ENCODE peak calls at places on chromosome 12, in six cellular contexts. Y is CD8-positive, alpha-beta T cell; G is AG04450; M is K562; N is breast epithelium; S is psoas muscle. J is an unnamed sample. For H3K9me3, the result is how much of the 10 kb centered on the place peaks cover.

GRCh38 chr12:104784592-104784991 is 173.5 kb downstream of the SLC41A2 start:
- DNase-seq in N (no peak), S (no peak), Y (no peak), M (no peak), G (no peak), J (no peak)

GRCh38 chr12:109737111-109737510 is 23.5 kb downstream of the FAM222A start:
- DNase-seq in S (no peak), Y (no peak), N (peak), M (no peak), G (no peak), J (no peak)

GRCh38 chr12:52234226-52234810 is 1.3 kb downstream of the KRT7 start:
- DNase-seq in N (peak), S (no peak), Y (no peak), G (no peak), M (no peak), J (no peak)

GRCh38 chr12:88946377-88946997 is 366.2 kb upstream of the KITLG start:
- DNase-seq in S (no peak), N (no peak), G (no peak), Y (no peak), M (no peak), J (no peak)

GRCh38 chr12:25997401-25997973 is 39.0 kb downstream of the RASSF8 start:
- DNase-seq in M (no peak), S (no peak), G (peak), N (no peak), Y (no peak), J (no peak)

GRCh38 chr12:77337327-77337726 is 272.0 kb upstream of the E2F7 start:
- DNase-seq in Y (no peak), N (no peak), G (no peak), S (no peak), M (no peak), J (no peak)

GRCh38 chr12:84874125-84874824 is 38.3 kb downstream of the SLC6A15 start:
- DNase-seq in Y (no peak), G (peak), S (no peak), N (no peak), M (peak), J (peak)

GRCh38 chr12:29869916-29870315 is 86.2 kb upstream of the TMTC1 start:
- DNase-seq in G (no peak), Y (no peak), M (no peak), N (no peak), S (no peak), J (no peak)

GRCh38 chr12:613996-614726 is 49.1 kb downstream of the NINJ2 start:
- DNase-seq in M (no peak), Y (peak), G (no peak), S (no peak), N (no peak), J (peak)

GRCh38 chr12:65022960-65023359 is 98.1 kb downstream of the WIF1 start:
- DNase-seq in M (no peak), G (no peak), Y (no peak), S (no peak), N (no peak), J (no peak)

GRCh38 chr12:81759215-81759991 is at the start of gene PPFIA2:
- DNase-seq in G (no peak), M (no peak), S (peak), Y (no peak), N (no peak), J (no peak)

GRCh38 chr12:3158851-3159465 is 81.8 kb downstream of the TSPAN9 start:
- DNase-seq in S (no peak), Y (no peak), M (no peak), N (no peak), G (no peak), J (no peak)

GRCh38 chr12:111063296-111064026 is 143.1 kb upstream of the MYL2 start:
- DNase-seq in G (no peak), N (no peak), M (no peak), S (no peak), Y (no peak), J (no peak)

GRCh38 chr12:25957898-25958253 is 606 bp upstream of the RASSF8 start:
- DNase-seq in M (no peak), N (no peak), S (peak), G (peak), Y (no peak), J (peak)

GRCh38 chr12:86838709-86839108 is 582.5 kb upstream of the MGAT4C start:
- DNase-seq in Y (no peak), N (no peak), S (no peak), M (no peak), G (no peak), J (no peak)

GRCh38 chr12:5778823-5779222 is 166.2 kb downstream of the ANO2 start:
- DNase-seq in G (no peak), N (no peak), Y (no peak), M (no peak), S (no peak), J (no peak)

GRCh38 chr12:510071-510825 is 50.5 kb downstream of the B4GALNT3 start:
- DNase-seq in G (no peak), S (no peak), M (no peak), Y (no peak), N (no peak), J (no peak)

GRCh38 chr12:51070004-51070403 is 13.4 kb downstream of the CSRNP2 start:
- DNase-seq in M (no peak), Y (no peak), S (no peak), N (no peak), G (no peak), J (no peak)

GRCh38 chr12:89448526-89448925 is 76.1 kb downstream of the GALNT4 start:
- DNase-seq in M (no peak), G (no peak), Y (no peak), N (no peak), S (no peak), J (no peak)

GRCh38 chr12:111368291-111368683 is 608 bp downstream of the PHETA1 start:
- DNase-seq in Y (no peak), S (peak), G (no peak), N (no peak), M (no peak), J (no peak)

GRCh38 chr12:116427200-116427932 is 131.8 kb upstream of the MAP1LC3B2 start:
- DNase-seq in N (no peak), S (no peak), Y (no peak), M (no peak), G (no peak), J (no peak)

GRCh38 chr12:50322196-50322595 is 38.9 kb upstream of the LIMA1 start:
- DNase-seq in N (no peak), M (no peak), S (no peak), Y (no peak), G (no peak), J (no peak)

GRCh38 chr12:108033091-108033490 is 96.0 kb upstream of the WSCD2 start:
- DNase-seq in N (no peak), M (no peak), G (no peak), Y (no peak), S (no peak), J (no peak)

GRCh38 chr12:120534703-120535655 is 823 bp downstream of the RNF10 start:
- DNase-seq in N (peak), S (peak), Y (peak), G (peak), M (peak), J (peak)

GRCh38 chr12:52686063-52686462 is 5.9 kb upstream of the KRT1 start:
- DNase-seq in N (peak), G (no peak), S (no peak), M (no peak), Y (no peak), J (no peak)

GRCh38 chr12:643478-644292 is 19.6 kb downstream of the NINJ2 start:
- DNase-seq in N (no peak), S (peak), M (peak), G (no peak), Y (no peak), J (peak)

GRCh38 chr12:91874086-91874865 is 271.4 kb downstream of the BTG1 start:
- DNase-seq in G (no peak), S (no peak), M (no peak), Y (no peak), N (no peak), J (no peak)

GRCh38 chr12:94753071-94753779 is 102.9 kb upstream of the TMCC3 start:
- DNase-seq in Y (no peak), S (peak), G (no peak), M (no peak), N (no peak), J (no peak)

GRCh38 chr12:58764100-58764953 is 156.0 kb downstream of the LRIG3 start:
- DNase-seq in N (no peak), Y (no peak), M (no peak), G (no peak), S (no peak), J (no peak)

GRCh38 chr12:1553987-1554982 is 40.1 kb downstream of the FBXL14 start:
- DNase-seq in G (no peak), N (no peak), S (no peak), Y (no peak), M (no peak), J (peak)

GRCh38 chr12:52917800-52918199 is 12.9 kb upstream of the KRT8 start:
- DNase-seq in Y (no peak), S (no peak), N (no peak), G (no peak), M (no peak), J (no peak)

GRCh38 chr12:75666126-75666979 is 154.9 kb upstream of the KRR1 start:
- DNase-seq in Y (no peak), S (no peak), M (no peak), N (no peak), G (no peak), J (no peak)

GRCh38 chr12:112179936-112180335 is 54.6 kb downstream of the TRAFD1 start:
- DNase-seq in M (no peak), G (no peak), N (peak), Y (no peak), S (no peak), J (no peak)

GRCh38 chr12:123966596-123966995 is 6.0 kb downstream of the CCDC92 start:
- DNase-seq in Y (no peak), G (no peak), M (no peak), N (no peak), S (no peak), J (no peak)

GRCh38 chr12:54413284-54414190 is 5.5 kb downstream of the ITGA5 start:
- DNase-seq in M (no peak), N (no peak), S (peak), G (no peak), Y (peak), J (no peak)

GRCh38 chr12:13455765-13456164 is 259.2 kb downstream of the EMP1 start:
- DNase-seq in Y (no peak), G (no peak), M (no peak), N (no peak), S (no peak), J (no peak)

GRCh38 chr12:100717733-100718067 is 76.9 kb upstream of the ANO4 start:
- DNase-seq in G (no peak), N (no peak), Y (no peak), S (no peak), M (no peak), J (no peak)

GRCh38 chr12:47590771-47591368 is 115.0 kb downstream of the RPAP3 start:
- DNase-seq in M (no peak), S (no peak), N (no peak), G (no peak), Y (no peak), J (no peak)

GRCh38 chr12:125284945-125285344 is 219.7 kb downstream of the AACS start:
- DNase-seq in Y (no peak), N (no peak), S (no peak), G (no peak), M (peak), J (peak)

GRCh38 chr12:108475396-108475795 is 39.7 kb upstream of the FICD start:
- DNase-seq in N (no peak), G (no peak), S (no peak), M (no peak), Y (no peak), J (no peak)

GRCh38 chr12:122681814-122682213 is 21.3 kb downstream of the HCAR2 start:
- DNase-seq in N (no peak), S (no peak), G (no peak), Y (no peak), M (no peak), J (no peak)
- H3K4me3 ChIP-seq in N (no peak), S (no peak), G (no peak), Y (no peak), M (no peak), J (no peak)

GRCh38 chr12:34401659-34402227 is 379.4 kb downstream of the ALG10 start:
- DNase-seq in G (no peak), Y (no peak), S (peak), N (peak), M (peak), J (no peak)
- H3K9me3 ChIP-seq in G (half or more), Y (under half), S (under half), N (half or more), M (under half), J (under half)

GRCh38 chr12:79766705-79767464 is 76.1 kb upstream of the PAWR start:
- DNase-seq in M (no peak), G (no peak), Y (no peak), N (no peak), S (no peak), J (no peak)
- H3K4me3 ChIP-seq in M (no peak), G (no peak), Y (no peak), N (no peak), S (no peak), J (no peak)

GRCh38 chr12:133061954-133062353 is 18.8 kb upstream of the ZNF140 start:
- DNase-seq in S (no peak), M (no peak), N (no peak), G (no peak), Y (no peak), J (no peak)

GRCh38 chr12:133058203-133059125 is 21.2 kb downstream of the ZNF84 start:
- DNase-seq in Y (no peak), S (no peak), N (no peak), M (no peak), G (no peak), J (peak)

GRCh38 chr12:133063556-133063955 is 17.2 kb upstream of the ZNF140 start:
- DNase-seq in M (no peak), S (no peak), N (no peak), G (no peak), Y (no peak), J (no peak)
- H3K9me3 ChIP-seq in M (under half), S (half or more), N (half or more), G (half or more), Y (half or more), J (half or more)

DNA sequence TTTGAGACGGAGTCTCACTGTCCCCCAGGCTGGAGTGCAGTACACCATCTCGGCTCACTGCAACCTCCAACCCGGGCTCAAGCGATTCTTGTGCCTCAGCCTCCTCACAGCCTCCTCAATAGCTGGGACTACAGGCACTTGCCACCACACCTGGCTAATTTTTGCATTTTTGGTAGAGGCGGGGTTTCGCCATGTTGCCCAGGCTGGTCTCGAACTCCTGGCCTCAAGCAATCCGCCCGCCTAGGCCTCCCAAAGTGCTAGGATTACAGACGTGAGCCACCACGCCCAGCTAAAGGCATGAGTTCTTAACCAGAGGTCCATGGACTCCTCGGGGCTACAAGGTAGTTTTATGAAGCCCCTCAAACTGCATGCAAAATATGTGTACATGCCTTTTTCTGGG is 2.1 kb downstream of the SARNP start:
- DNase-seq in S (no peak), G (no peak), Y (no peak), N (no peak), M (no peak), J (no peak)
- H3K4me3 ChIP-seq in S (peak), G (peak), Y (no peak), N (peak), M (no peak), J (peak)

GRCh38 chr12:98669751-98670150 is 24.7 kb downstream of the APAF1 start:
- DNase-seq in G (no peak), Y (no peak), S (no peak), N (no peak), M (no peak), J (no peak)
- H3K9me3 ChIP-seq in G (under half), Y (under half), S (under half), N (under half), M (under half), J (under half)

GRCh38 chr12:62800707-62801400 is 134.1 kb downstream of the PPM1H start:
- DNase-seq in G (no peak), N (no peak), S (no peak), Y (no peak), M (no peak), J (no peak)

GRCh38 chr12:62802321-62802720 is 132.6 kb downstream of the PPM1H start:
- DNase-seq in N (no peak), M (no peak), S (no peak), G (no peak), Y (no peak), J (no peak)

GRCh38 chr12:62799766-62800406 is 135.1 kb downstream of the PPM1H start:
- DNase-seq in G (no peak), N (no peak), M (no peak), Y (no peak), S (no peak), J (no peak)

GRCh38 chr12:62801796-62802195 is 133.2 kb downstream of the PPM1H start:
- DNase-seq in S (no peak), N (no peak), Y (no peak), G (no peak), M (no peak), J (no peak)

DNA sequence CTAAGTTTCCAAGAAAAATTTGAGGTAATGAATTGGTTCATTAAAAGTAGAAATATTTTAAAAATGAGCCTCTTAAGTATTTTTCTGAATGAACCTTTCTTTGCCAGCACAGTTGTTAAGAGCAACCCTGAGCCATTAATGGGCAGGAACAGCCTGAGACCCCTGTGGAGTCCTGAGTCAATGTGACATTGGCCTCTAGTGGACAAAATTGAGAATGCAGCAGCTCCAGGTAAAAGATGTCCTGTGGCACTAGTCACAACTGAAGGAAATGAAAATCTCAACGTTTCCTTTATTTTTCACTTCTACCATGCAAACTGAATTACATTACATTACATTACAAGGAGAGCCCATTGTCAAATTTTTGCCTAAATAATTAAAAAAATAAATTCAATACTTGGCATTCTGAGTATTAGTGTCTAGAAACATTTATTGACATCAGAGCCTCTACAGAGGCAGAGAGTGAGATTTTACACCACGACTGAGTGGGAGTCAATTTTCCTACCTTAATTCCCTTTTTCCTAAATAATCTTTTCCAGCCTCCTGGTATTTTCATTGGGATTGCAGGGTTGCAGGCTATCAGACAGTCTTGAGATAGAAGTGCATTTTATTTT is 135.7 kb downstream of the PPM1H start:
- DNase-seq in G (peak), S (no peak), M (peak), Y (peak), N (no peak), J (peak)
- H3K4me3 ChIP-seq in G (no peak), S (no peak), M (no peak), Y (no peak), N (no peak), J (no peak)

DNA sequence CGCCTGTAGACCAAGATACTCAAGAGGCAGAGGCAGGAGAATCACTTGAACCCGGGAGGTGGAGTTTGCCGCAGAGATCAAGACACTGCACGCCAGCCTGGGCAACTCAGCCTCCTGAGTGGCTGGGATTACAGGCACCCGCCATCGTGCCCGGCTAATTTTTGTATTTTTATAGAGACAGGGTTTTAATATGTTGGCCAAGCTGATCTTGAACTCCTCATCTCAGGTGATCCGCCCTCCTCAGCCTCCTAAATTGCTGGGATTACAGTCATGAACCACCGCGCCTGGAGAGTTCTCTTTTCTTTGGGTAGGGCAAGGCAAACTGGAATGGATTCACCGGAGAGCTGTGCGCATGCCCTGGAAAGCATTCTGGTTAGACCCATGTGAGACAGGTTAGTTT is 179.3 kb upstream of the ALG10B start:
- DNase-seq in Y (no peak), S (no peak), G (no peak), M (no peak), N (no peak), J (no peak)
- H3K9me3 ChIP-seq in Y (under half), S (under half), G (under half), M (under half), N (under half), J (under half)

GRCh38 chr12:114697741-114698565 is 14.0 kb upstream of the TBX3 start:
- DNase-seq in G (no peak), Y (no peak), N (no peak), M (no peak), S (no peak), J (no peak)
- H3K4me3 ChIP-seq in G (peak), Y (no peak), N (peak), M (no peak), S (peak), J (no peak)

GRCh38 chr12:83256581-83256980 is 569.9 kb downstream of the TMTC2 start:
- DNase-seq in N (no peak), G (no peak), M (no peak), Y (no peak), S (no peak), J (no peak)
- H3K9me3 ChIP-seq in N (under half), G (under half), M (under half), Y (under half), S (under half), J (under half)

J was measured in Karpas-422.